ENCODE peak calls at places on chromosome 15, in five cellular contexts. E is colonic mucosa, O is endothelial cell, Y is epithelial cell of esophagus, U is spleen. B is an unnamed sample.

GRCh38 chr15:89611317-89611716 is 36.0 kb downstream of the TICRR start:
- DNase-seq in E (no peak), O (no peak), Y (no peak), U (no peak), B (no peak)

GRCh38 chr15:52080031-52080430 is 32.5 kb downstream of the BCL2L10 start:
- DNase-seq in E (no peak), O (no peak), Y (peak), U (no peak), B (no peak)

GRCh38 chr15:36880226-36880912 is 220.0 kb downstream of the MEIS2 start:
- DNase-seq in E (no peak), O (no peak), Y (peak), U (no peak), B (peak)

GRCh38 chr15:73872370-73872769 is 994 bp upstream of the TBC1D21 start:
- DNase-seq in E (no peak), O (no peak), Y (peak), U (no peak), B (no peak)

GRCh38 chr15:63465104-63465503 is 39.3 kb upstream of the USP3 start:
- DNase-seq in E (no peak), O (no peak), Y (peak), U (no peak), B (no peak)

GRCh38 chr15:40050788-40051615 is 12.0 kb upstream of the SRP14 start:
- DNase-seq in E (no peak), O (no peak), Y (no peak), U (peak), B (no peak)

GRCh38 chr15:82832601-82833209 is 23.3 kb downstream of the WHAMM start:
- DNase-seq in E (no peak), O (no peak), Y (peak), U (no peak), B (no peak)

GRCh38 chr15:69847625-69848024 is 250.1 kb downstream of the TLE3 start:
- DNase-seq in E (no peak), O (no peak), Y (no peak), U (no peak), B (no peak)

GRCh38 chr15:57375827-57376694 is at the start of gene CGNL1:
- DNase-seq in E (peak), O (peak), Y (peak), U (no peak), B (no peak)

GRCh38 chr15:52290329-52290728 is 5.3 kb downstream of the MYO5C start:
- DNase-seq in E (no peak), O (no peak), Y (peak), U (no peak), B (no peak)

GRCh38 chr15:67109141-67110034 is 44.0 kb downstream of the SMAD3 start:
- DNase-seq in E (peak), O (no peak), Y (no peak), U (peak), B (no peak)

GRCh38 chr15:65529754-65530317 is 427 bp upstream of the HACD3 start:
- DNase-seq in E (no peak), O (no peak), Y (no peak), U (no peak), B (no peak)

GRCh38 chr15:37995461-37996347 is 61.3 kb downstream of the TMCO5A start:
- DNase-seq in E (no peak), O (peak), Y (peak), U (no peak), B (no peak)

GRCh38 chr15:25784141-25784540 is 79.0 kb downstream of the ATP10A start:
- DNase-seq in E (no peak), O (no peak), Y (no peak), U (no peak), B (no peak)

GRCh38 chr15:25785643-25786029 is 77.5 kb downstream of the ATP10A start:
- DNase-seq in E (no peak), O (no peak), Y (no peak), U (no peak), B (no peak)

GRCh38 chr15:25784876-25785642 is 78.1 kb downstream of the ATP10A start:
- DNase-seq in E (no peak), O (no peak), Y (no peak), U (no peak), B (no peak)

GRCh38 chr15:25783134-25783533 is 80.0 kb downstream of the ATP10A start:
- DNase-seq in E (no peak), O (no peak), Y (no peak), U (no peak), B (no peak)

GRCh38 chr15:25783607-25784131 is 79.5 kb downstream of the ATP10A start:
- DNase-seq in E (no peak), O (peak), Y (no peak), U (no peak), B (no peak)
- TF ChIP-seq CTCF in E (no peak), O (peak), Y (peak), U (no peak), B (peak)

DNA sequence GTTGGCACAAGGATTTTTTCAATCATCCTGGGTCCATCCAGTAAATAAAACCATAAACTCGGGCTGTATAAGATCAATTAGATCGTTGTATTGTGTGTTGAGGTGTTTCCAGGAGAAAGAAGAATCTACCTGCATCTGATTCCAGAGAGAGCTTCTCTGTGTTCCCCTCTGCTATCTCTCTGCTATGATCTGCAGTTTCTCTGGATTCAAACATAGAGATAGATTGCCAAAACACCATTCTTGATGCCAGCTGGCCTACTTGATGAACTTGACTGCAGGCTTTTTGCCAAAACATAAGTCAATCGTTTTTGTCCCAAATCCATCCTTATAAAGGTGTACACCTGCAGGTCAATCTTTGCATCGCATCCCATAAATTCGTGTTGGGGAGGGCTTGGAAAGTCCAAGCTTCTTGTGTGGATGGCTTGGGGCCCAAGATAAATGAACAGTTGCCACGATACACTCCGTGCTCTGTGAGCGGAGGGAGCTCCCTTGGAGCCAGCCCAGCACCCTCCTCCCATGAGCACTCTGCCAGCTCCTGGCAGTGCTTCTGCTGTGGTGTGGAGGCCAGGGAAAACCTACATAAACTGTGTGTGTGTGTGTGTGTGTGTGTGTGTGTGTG is 2.7 kb downstream of the CERS3 start:
- DNase-seq in E (peak), O (no peak), Y (no peak), U (no peak), B (no peak)
- TF ChIP-seq CTCF in E (no peak), O (no peak), Y (no peak), U (no peak), B (no peak)

GRCh38 chr15:80308002-80308401 is 56.0 kb upstream of the CTXND1 start:
- DNase-seq in E (no peak), O (no peak), Y (no peak), U (no peak), B (no peak)
- TF ChIP-seq CTCF in E (no peak), O (no peak), Y (no peak), U (no peak), B (no peak)

GRCh38 chr15:72272997-72273352 is 621 bp upstream of the PARP6 start:
- DNase-seq in E (no peak), O (no peak), Y (no peak), U (no peak), B (no peak)

GRCh38 chr15:72271221-72271620 is 1.1 kb downstream of the PARP6 start:
- DNase-seq in E (no peak), O (no peak), Y (no peak), U (no peak), B (no peak)

GRCh38 chr15:72271895-72272212 is 500 bp downstream of the PARP6 start:
- DNase-seq in E (no peak), O (no peak), Y (peak), U (no peak), B (no peak)

GRCh38 chr15:72269739-72270138 is 2.6 kb downstream of the PARP6 start:
- DNase-seq in E (no peak), O (no peak), Y (no peak), U (no peak), B (no peak)

DNA sequence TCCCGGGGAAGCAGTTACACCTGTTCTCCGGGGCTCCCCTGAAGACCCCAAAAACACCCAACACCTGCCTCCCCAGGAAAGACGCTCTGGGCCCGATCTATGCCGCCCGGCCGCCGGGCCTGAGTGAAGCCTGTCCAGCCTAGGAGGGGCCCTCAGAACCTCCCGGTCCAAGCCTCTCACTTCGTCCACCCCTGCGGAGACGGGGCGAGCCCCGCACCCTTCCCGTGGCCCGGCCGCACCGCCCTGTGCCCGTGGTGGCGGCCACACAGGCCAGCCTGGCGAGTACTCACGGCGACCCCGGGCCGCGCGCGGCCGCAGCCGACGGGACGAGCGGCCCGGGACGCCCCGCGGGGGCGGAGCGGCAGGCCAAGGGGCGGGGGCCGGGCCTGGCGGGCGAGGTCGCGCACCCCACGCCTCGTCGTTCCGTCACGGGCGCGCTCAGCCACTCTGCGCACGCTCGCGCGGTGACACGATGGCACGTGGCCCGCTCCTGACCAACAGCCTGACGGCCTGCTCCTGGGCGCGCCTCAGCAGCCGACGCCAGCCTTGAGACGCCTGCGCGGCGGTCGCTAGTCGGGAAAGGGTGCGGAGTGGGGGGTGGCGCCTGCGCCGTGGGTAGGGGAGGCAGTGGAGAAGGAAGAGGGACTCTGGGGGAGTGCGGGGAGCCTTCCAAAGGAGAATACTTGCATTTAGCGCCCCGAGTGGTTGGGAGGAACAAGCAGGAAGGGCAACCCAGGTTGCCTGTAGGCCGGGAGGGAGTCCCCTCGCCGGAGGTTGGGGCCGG is at the start of gene PARP6:
- DNase-seq in E (peak), O (peak), Y (peak), U (peak), B (peak)
- TF ChIP-seq CTCF in E (peak), O (peak), Y (peak), U (peak), B (peak)

DNA sequence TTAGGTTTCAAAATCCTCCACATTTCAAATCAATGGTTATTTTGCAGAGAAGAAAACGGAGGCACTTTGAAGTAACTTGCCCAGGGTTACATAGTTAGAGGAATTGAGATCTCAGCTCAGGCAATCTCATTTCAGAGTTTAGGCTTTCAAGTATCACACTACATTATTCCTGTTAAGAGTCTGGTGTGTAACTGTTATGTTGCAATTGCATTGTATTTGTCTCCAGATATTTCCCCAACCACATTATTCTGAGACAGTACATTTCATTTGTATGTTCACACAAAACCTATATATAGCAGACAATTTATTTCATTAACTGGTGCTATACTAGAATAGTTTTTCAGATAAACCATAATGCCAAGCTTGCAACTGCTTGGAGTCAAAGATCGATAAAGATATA is 154.2 kb upstream of the TSPAN3 start:
- DNase-seq in E (no peak), O (no peak), Y (no peak), U (no peak), B (no peak)
- TF ChIP-seq CTCF in E (no peak), O (no peak), Y (no peak), U (no peak), B (no peak)

B was measured in chondrocyte.